ENCODE peak calls at places on chromosome 20, in nine cellular contexts. N, J, K, I, E, M, C, R and U are unnamed samples.

GRCh38 chr20:57142667-57143066 is 123.8 kb downstream of the BMP7 start:
- DNase-seq in N (no peak), J (no peak), K (no peak), I (peak), E (no peak), M (no peak), C (no peak), R (no peak), U (no peak)

GRCh38 chr20:19699132-19699971 is 58.7 kb upstream of the RIN2 start:
- DNase-seq in N (no peak), J (no peak), K (no peak), I (no peak), E (no peak), M (peak), C (no peak), R (no peak), U (peak)

GRCh38 chr20:52923123-52923543 is 49.0 kb upstream of the TSHZ2 start:
- DNase-seq in N (no peak), J (no peak), K (no peak), I (no peak), E (no peak), M (peak), C (peak), R (no peak), U (peak)

GRCh38 chr20:53068241-53068640 is 96.1 kb downstream of the TSHZ2 start:
- DNase-seq in N (no peak), J (no peak), K (no peak), I (no peak), E (no peak), M (no peak), C (no peak), R (no peak), U (no peak)

GRCh38 chr20:25204550-25205276 is 9.2 kb downstream of the ENTPD6 start:
- DNase-seq in N (no peak), J (no peak), K (no peak), I (peak), E (no peak), M (no peak), C (no peak), R (no peak), U (no peak)

GRCh38 chr20:46767127-46767761 is 57.8 kb downstream of the SLC2A10 start:
- DNase-seq in N (no peak), J (no peak), K (no peak), I (no peak), E (no peak), M (peak), C (peak), R (peak), U (no peak)

GRCh38 chr20:1942061-1942460 is 46.9 kb downstream of the SIRPA start:
- DNase-seq in N (no peak), J (no peak), K (no peak), I (no peak), E (no peak), M (no peak), C (no peak), R (no peak), U (no peak)

GRCh38 chr20:11891827-11892521 is 25.7 kb upstream of the BTBD3 start:
- DNase-seq in N (no peak), J (no peak), K (peak), I (no peak), E (no peak), M (peak), C (peak), R (peak), U (peak)

GRCh38 chr20:53270792-53271375 is 298.7 kb downstream of the TSHZ2 start:
- DNase-seq in N (no peak), J (no peak), K (no peak), I (no peak), E (no peak), M (no peak), C (no peak), R (no peak), U (no peak)

GRCh38 chr20:59152559-59153354 is 10.9 kb upstream of the ZNF831 start:
- DNase-seq in N (no peak), J (no peak), K (no peak), I (no peak), E (no peak), M (no peak), C (no peak), R (no peak), U (no peak)

GRCh38 chr20:38870733-38871559 is 55.3 kb upstream of the FAM83D start:
- DNase-seq in N (no peak), J (no peak), K (no peak), I (peak), E (no peak), M (peak), C (no peak), R (no peak), U (peak)

GRCh38 chr20:61254881-61255589 is 3.0 kb downstream of the CDH4 start:
- DNase-seq in N (no peak), J (no peak), K (no peak), I (no peak), E (no peak), M (peak), C (no peak), R (no peak), U (peak)

GRCh38 chr20:38523697-38524096 is 51.1 kb downstream of the RALGAPB start:
- DNase-seq in N (no peak), J (no peak), K (no peak), I (no peak), E (no peak), M (peak), C (no peak), R (no peak), U (peak)

GRCh38 chr20:49207071-49207470 is 12.1 kb upstream of the DDX27 start:
- DNase-seq in N (no peak), J (no peak), K (no peak), I (peak), E (no peak), M (no peak), C (no peak), R (no peak), U (no peak)

GRCh38 chr20:5482791-5483190 is 166.0 kb upstream of the PROKR2 start:
- DNase-seq in N (no peak), J (no peak), K (no peak), I (no peak), E (no peak), M (peak), C (no peak), R (no peak), U (no peak)

GRCh38 chr20:24633521-24633920 is 164.1 kb downstream of the SYNDIG1 start:
- DNase-seq in N (no peak), J (no peak), K (no peak), I (no peak), E (no peak), M (no peak), C (no peak), R (peak), U (no peak)

GRCh38 chr20:19406371-19406770 is 193.9 kb downstream of the SLC24A3 start:
- DNase-seq in N (no peak), J (no peak), K (no peak), I (no peak), E (no peak), M (no peak), C (no peak), R (no peak), U (no peak)

GRCh38 chr20:17587831-17588230 is 18.0 kb downstream of the DSTN start:
- DNase-seq in N (no peak), J (no peak), K (no peak), I (no peak), E (no peak), M (no peak), C (no peak), R (no peak), U (no peak)

GRCh38 chr20:62413896-62414481 is 6.9 kb upstream of the CABLES2 start:
- DNase-seq in N (no peak), J (no peak), K (no peak), I (no peak), E (no peak), M (no peak), C (peak), R (no peak), U (no peak)

GRCh38 chr20:39069976-39070375 is 107.8 kb downstream of the DHX35 start:
- DNase-seq in N (no peak), J (no peak), K (no peak), I (no peak), E (no peak), M (no peak), C (no peak), R (no peak), U (peak)

GRCh38 chr20:5529331-5530142 is 212.8 kb upstream of the PROKR2 start:
- DNase-seq in N (peak), J (peak), K (peak), I (peak), E (peak), M (peak), C (peak), R (peak), U (peak)

GRCh38 chr20:33685328-33686007 is 717 bp downstream of the E2F1 start:
- DNase-seq in N (no peak), J (no peak), K (no peak), I (peak), E (peak), M (no peak), C (peak), R (no peak), U (no peak)

GRCh38 chr20:33687370-33687915 is 1.3 kb upstream of the E2F1 start:
- DNase-seq in N (no peak), J (no peak), K (no peak), I (no peak), E (no peak), M (peak), C (no peak), R (no peak), U (no peak)

GRCh38 chr20:33686008-33686983 is at the start of gene E2F1:
- DNase-seq in N (peak), J (peak), K (peak), I (peak), E (peak), M (peak), C (peak), R (peak), U (peak)

GRCh38 chr20:33687993-33688937 is 2.1 kb upstream of the E2F1 start:
- DNase-seq in N (no peak), J (no peak), K (no peak), I (no peak), E (no peak), M (peak), C (no peak), R (no peak), U (no peak)

GRCh38 chr20:33686984-33687366 is 790 bp upstream of the E2F1 start:
- DNase-seq in N (no peak), J (no peak), K (no peak), I (no peak), E (no peak), M (no peak), C (no peak), R (no peak), U (no peak)
- H3K27ac ChIP-seq in N (peak), J (peak), K (no peak), I (no peak), E (peak), M (no peak), C (no peak), R (peak), U (no peak)

GRCh38 chr20:41960166-41960565 is 342.0 kb upstream of the CHD6 start:
- DNase-seq in N (no peak), J (no peak), K (no peak), I (no peak), E (no peak), M (no peak), C (no peak), R (no peak), U (no peak)

GRCh38 chr20:41951615-41952014 is 333.4 kb upstream of the CHD6 start:
- DNase-seq in N (no peak), J (no peak), K (no peak), I (no peak), E (no peak), M (no peak), C (no peak), R (no peak), U (no peak)

GRCh38 chr20:41958391-41958790 is 340.2 kb upstream of the CHD6 start:
- DNase-seq in N (no peak), J (no peak), K (no peak), I (no peak), E (no peak), M (no peak), C (no peak), R (no peak), U (no peak)

DNA sequence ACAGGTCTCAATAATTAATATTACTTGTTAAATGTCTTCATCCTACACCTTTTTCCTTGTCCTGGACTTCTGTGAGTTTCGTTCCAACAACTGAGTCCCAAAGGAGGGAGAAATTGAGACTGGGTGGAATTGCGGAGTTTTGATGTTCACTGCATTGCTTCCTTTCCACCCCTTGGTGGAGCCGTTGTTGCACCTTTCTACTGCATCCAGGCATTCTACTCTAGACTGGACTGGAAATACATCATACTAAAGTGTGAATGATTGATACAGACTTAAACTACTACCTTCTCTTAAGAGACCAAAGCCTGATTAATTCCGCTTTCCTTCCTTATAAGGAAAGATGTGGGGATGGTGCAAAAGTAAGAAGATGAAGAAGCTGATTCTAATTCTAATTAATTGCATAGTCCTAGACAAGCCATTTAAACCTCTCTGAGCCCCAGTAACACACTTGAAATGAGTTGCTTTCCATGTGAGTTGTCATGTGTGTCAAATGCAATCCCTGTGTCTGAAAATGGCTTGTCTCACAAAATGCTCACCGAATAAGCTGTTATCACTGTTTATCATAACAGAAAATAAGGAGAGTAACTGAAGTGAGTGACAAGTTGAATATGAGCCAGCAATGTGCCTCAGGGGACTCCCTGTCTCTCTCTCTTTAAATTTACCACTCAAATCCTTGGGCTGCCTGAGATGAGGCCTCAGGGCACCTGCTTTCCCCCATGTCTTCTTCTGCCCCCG is 338.3 kb upstream of the CHD6 start:
- DNase-seq in N (no peak), J (no peak), K (no peak), I (no peak), E (no peak), M (no peak), C (peak), R (peak), U (no peak)
- TF ChIP-seq CTCF in N (peak), J (peak), K (no peak), I (peak), E (no peak), M (no peak), C (peak), R (peak), U (peak)

GRCh38 chr20:63522091-63522868 is 1.7 kb downstream of the PPDPF start:
- DNase-seq in N (no peak), J (peak), K (no peak), I (peak), E (no peak), M (no peak), C (no peak), R (no peak), U (no peak)
- H3K27ac ChIP-seq in N (peak), J (no peak), K (no peak), I (no peak), E (no peak), M (no peak), C (no peak), R (no peak), U (no peak)

GRCh38 chr20:3861191-3861590 is 14.6 kb downstream of the MAVS start:
- DNase-seq in N (no peak), J (no peak), K (no peak), I (no peak), E (no peak), M (no peak), C (no peak), R (no peak), U (no peak)
- TF ChIP-seq CTCF in N (no peak), J (no peak), K (no peak), I (no peak), E (no peak), M (no peak), C (no peak), R (no peak), U (no peak)

GRCh38 chr20:23190557-23190956 is 104.4 kb upstream of the CD93 start:
- DNase-seq in N (no peak), J (no peak), K (no peak), I (no peak), E (no peak), M (peak), C (no peak), R (no peak), U (no peak)

GRCh38 chr20:23189854-23190253 is 103.7 kb upstream of the CD93 start:
- DNase-seq in N (no peak), J (no peak), K (no peak), I (no peak), E (no peak), M (no peak), C (no peak), R (no peak), U (no peak)

GRCh38 chr20:23188377-23189169 is 102.4 kb upstream of the CD93 start:
- DNase-seq in N (no peak), J (no peak), K (no peak), I (no peak), E (no peak), M (no peak), C (no peak), R (no peak), U (no peak)

GRCh38 chr20:23187759-23188158 is 101.6 kb upstream of the CD93 start:
- DNase-seq in N (no peak), J (peak), K (peak), I (peak), E (no peak), M (no peak), C (no peak), R (peak), U (peak)

DNA sequence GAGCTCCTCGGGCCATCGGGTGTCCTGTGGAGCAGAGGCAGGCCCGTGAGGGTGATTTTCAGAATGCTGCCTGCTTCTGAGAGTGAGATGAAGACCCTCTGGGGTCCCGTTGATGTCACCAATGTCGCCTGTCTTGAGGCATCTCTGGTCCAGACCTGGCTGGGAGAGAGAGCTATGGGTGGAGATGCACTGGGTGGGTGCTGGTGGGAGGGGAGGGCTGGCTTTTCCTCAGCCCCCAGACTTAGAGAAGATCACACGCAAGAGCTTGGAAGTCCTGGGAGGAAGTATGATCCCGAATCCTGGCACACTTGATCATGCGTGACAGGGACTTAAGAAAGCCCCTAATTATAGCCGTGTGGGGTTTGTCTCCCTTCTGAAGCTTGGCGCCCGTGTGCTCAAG is 103.2 kb upstream of the CD93 start:
- DNase-seq in N (no peak), J (no peak), K (no peak), I (no peak), E (no peak), M (no peak), C (no peak), R (no peak), U (no peak)
- H3K27ac ChIP-seq in N (no peak), J (no peak), K (no peak), I (no peak), E (no peak), M (no peak), C (no peak), R (no peak), U (no peak)

GRCh38 chr20:43102394-43102793 is 87.3 kb downstream of the PTPRT start:
- DNase-seq in N (no peak), J (no peak), K (no peak), I (no peak), E (no peak), M (no peak), C (peak), R (no peak), U (no peak)
- TF ChIP-seq CTCF in N (no peak), J (no peak), K (no peak), I (no peak), E (no peak), M (no peak), C (peak), R (no peak), U (no peak)

GRCh38 chr20:41571006-41571405 is 47.2 kb downstream of the CHD6 start:
- DNase-seq in N (no peak), J (no peak), K (no peak), I (no peak), E (no peak), M (no peak), C (no peak), R (no peak), U (no peak)

GRCh38 chr20:41573955-41574354 is 44.2 kb downstream of the CHD6 start:
- DNase-seq in N (no peak), J (no peak), K (no peak), I (no peak), E (no peak), M (no peak), C (no peak), R (no peak), U (no peak)

GRCh38 chr20:41567615-41568014 is 50.6 kb downstream of the CHD6 start:
- DNase-seq in N (no peak), J (no peak), K (no peak), I (no peak), E (no peak), M (no peak), C (no peak), R (no peak), U (no peak)

GRCh38 chr20:41572010-41572572 is 46.1 kb downstream of the CHD6 start:
- DNase-seq in N (no peak), J (no peak), K (no peak), I (no peak), E (no peak), M (no peak), C (no peak), R (peak), U (no peak)

DNA sequence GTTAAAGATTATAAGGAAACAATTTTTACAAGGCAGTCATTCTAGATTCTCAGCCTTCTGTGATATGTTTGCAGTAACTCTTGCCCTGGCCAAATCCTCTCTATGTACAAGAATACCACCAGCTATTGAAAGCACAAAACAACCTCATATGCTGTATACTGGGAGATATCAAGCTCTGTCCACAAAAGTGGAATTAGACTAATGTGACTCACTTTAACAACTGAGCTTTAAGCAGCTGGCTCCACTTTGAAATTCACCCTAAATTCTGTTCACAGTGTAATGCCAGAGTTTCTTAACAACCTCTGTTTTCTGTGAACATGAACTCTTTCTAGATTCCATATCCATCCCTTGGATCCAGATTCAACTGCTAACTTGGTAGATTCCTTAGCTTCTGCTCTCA is 47.6 kb downstream of the CHD6 start:
- DNase-seq in N (no peak), J (no peak), K (no peak), I (no peak), E (no peak), M (peak), C (no peak), R (no peak), U (no peak)
- H3K27ac ChIP-seq in N (no peak), J (no peak), K (no peak), I (no peak), E (no peak), M (no peak), C (no peak), R (no peak), U (no peak)

GRCh38 chr20:22004946-22005345 is 299.5 kb downstream of the PAX1 start:
- DNase-seq in N (no peak), J (no peak), K (no peak), I (no peak), E (no peak), M (no peak), C (no peak), R (no peak), U (no peak)

GRCh38 chr20:22003680-22004079 is 298.2 kb downstream of the PAX1 start:
- DNase-seq in N (no peak), J (no peak), K (no peak), I (no peak), E (no peak), M (no peak), C (no peak), R (no peak), U (no peak)

GRCh38 chr20:22005535-22005934 is 300.1 kb downstream of the PAX1 start:
- DNase-seq in N (no peak), J (no peak), K (no peak), I (no peak), E (no peak), M (no peak), C (no peak), R (no peak), U (no peak)

GRCh38 chr20:22001886-22002285 is 296.4 kb downstream of the PAX1 start:
- DNase-seq in N (no peak), J (no peak), K (no peak), I (no peak), E (no peak), M (no peak), C (no peak), R (no peak), U (peak)

GRCh38 chr20:22006306-22006705 is 300.8 kb downstream of the PAX1 start:
- DNase-seq in N (no peak), J (no peak), K (no peak), I (no peak), E (no peak), M (no peak), C (no peak), R (no peak), U (no peak)
- TF ChIP-seq CTCF in N (no peak), J (no peak), K (no peak), I (no peak), E (no peak), M (no peak), C (no peak), R (no peak), U (no peak)